ENCODE peak calls at places on chromosomes 6 and 20, in five cellular contexts. One of them, this sample, is unnamed.

GRCh38 chr6:72894091-72894490 is 272.2 kb downstream of the KCNQ5 start:
- DNase-seq in HFFc6: no peak
- DNase-seq in hippocampal formation: no peak
- DNase-seq in AG08395: no peak
- DNase-seq in GM13976: no peak
- DNase-seq in this sample: no peak

GRCh38 chr6:41406821-41407787 is 71.7 kb downstream of the NCR2 start:
- DNase-seq in HFFc6: no peak
- DNase-seq in hippocampal formation: no peak
- DNase-seq in AG08395: no peak
- DNase-seq in GM13976: no peak
- DNase-seq in this sample: no peak

GRCh38 chr6:30344868-30345671 is at the start of gene RPP21:
- DNase-seq in HFFc6: peak; percentile 60
- DNase-seq in hippocampal formation: peak; percentile 83
- DNase-seq in AG08395: peak; percentile 97
- DNase-seq in GM13976: peak; percentile 98
- DNase-seq in this sample: peak; percentile 44

GRCh38 chr20:46998497-46999190 is 104.0 kb downstream of the EYA2 start:
- DNase-seq in HFFc6: no peak
- DNase-seq in hippocampal formation: no peak
- DNase-seq in AG08395: no peak
- DNase-seq in GM13976: no peak
- DNase-seq in this sample: no peak

GRCh38 chr20:51043811-51044210 is 20.9 kb upstream of the KCNG1 start:
- DNase-seq in HFFc6: peak; percentile 79
- DNase-seq in hippocampal formation: no peak
- DNase-seq in AG08395: no peak
- DNase-seq in GM13976: no peak
- DNase-seq in this sample: no peak

GRCh38 chr6:72930733-72931132 is 294.6 kb downstream of the KHDC1L start:
- DNase-seq in HFFc6: no peak
- DNase-seq in hippocampal formation: no peak
- DNase-seq in AG08395: no peak
- DNase-seq in GM13976: no peak
- DNase-seq in this sample: no peak

GRCh38 chr6:56288347-56288746 is 41.0 kb upstream of the COL21A1 start:
- DNase-seq in HFFc6: no peak
- DNase-seq in hippocampal formation: no peak
- DNase-seq in AG08395: no peak
- DNase-seq in GM13976: no peak
- DNase-seq in this sample: no peak

GRCh38 chr20:39968495-39968894 is 720.5 kb downstream of the MAFB start:
- DNase-seq in HFFc6: no peak
- DNase-seq in hippocampal formation: no peak
- DNase-seq in AG08395: no peak
- DNase-seq in GM13976: no peak
- DNase-seq in this sample: no peak

GRCh38 chr6:35093783-35094182 is 47.4 kb downstream of the TCP11 start:
- DNase-seq in HFFc6: no peak
- DNase-seq in hippocampal formation: no peak
- DNase-seq in AG08395: no peak
- DNase-seq in GM13976: no peak
- DNase-seq in this sample: no peak

GRCh38 chr20:63276956-63277355 is 4.3 kb downstream of the ARFGAP1 start:
- DNase-seq in HFFc6: no peak
- DNase-seq in hippocampal formation: no peak
- DNase-seq in AG08395: no peak
- DNase-seq in GM13976: no peak
- DNase-seq in this sample: no peak

GRCh38 chr6:130966581-130966980 is 96.5 kb downstream of the EPB41L2 start:
- DNase-seq in HFFc6: no peak
- DNase-seq in hippocampal formation: no peak
- DNase-seq in AG08395: no peak
- DNase-seq in GM13976: no peak
- DNase-seq in this sample: no peak

GRCh38 chr6:105985098-105985815 is 100.9 kb upstream of the PRDM1 start:
- DNase-seq in HFFc6: no peak
- DNase-seq in hippocampal formation: no peak
- DNase-seq in AG08395: no peak
- DNase-seq in GM13976: no peak
- DNase-seq in this sample: no peak

GRCh38 chr6:42322676-42323075 is 105.0 kb upstream of the MRPS10 start:
- DNase-seq in HFFc6: no peak
- DNase-seq in hippocampal formation: no peak
- DNase-seq in AG08395: no peak
- DNase-seq in GM13976: no peak
- DNase-seq in this sample: no peak

GRCh38 chr6:166007349-166008263 is 160.0 kb downstream of the TBXT start:
- DNase-seq in HFFc6: no peak
- DNase-seq in hippocampal formation: no peak
- DNase-seq in AG08395: peak; percentile 50
- DNase-seq in GM13976: no peak
- DNase-seq in this sample: no peak

GRCh38 chr20:25341716-25342680 is 48.6 kb downstream of the ABHD12 start:
- DNase-seq in HFFc6: peak; percentile 63
- DNase-seq in hippocampal formation: no peak
- DNase-seq in AG08395: peak; percentile 27
- DNase-seq in GM13976: no peak
- DNase-seq in this sample: no peak

GRCh38 chr20:38935967-38936407 is 9.8 kb downstream of the FAM83D start:
- DNase-seq in HFFc6: no peak
- DNase-seq in hippocampal formation: no peak
- DNase-seq in AG08395: no peak
- DNase-seq in GM13976: no peak
- DNase-seq in this sample: no peak

GRCh38 chr6:106444777-106445507 is 84.4 kb downstream of the CRYBG1 start:
- DNase-seq in HFFc6: peak; percentile 62
- DNase-seq in hippocampal formation: no peak
- DNase-seq in AG08395: peak; percentile 84
- DNase-seq in GM13976: peak; percentile 69
- DNase-seq in this sample: peak; percentile 49

GRCh38 chr20:36101201-36101600 is 53.3 kb upstream of the EPB41L1 start:
- DNase-seq in HFFc6: no peak
- DNase-seq in hippocampal formation: no peak
- DNase-seq in AG08395: no peak
- DNase-seq in GM13976: no peak
- DNase-seq in this sample: no peak

GRCh38 chr20:1567392-1568165 is 10.1 kb upstream of the SIRPD start:
- DNase-seq in HFFc6: peak; percentile 73
- DNase-seq in hippocampal formation: no peak
- DNase-seq in AG08395: peak; percentile 69
- DNase-seq in GM13976: no peak
- DNase-seq in this sample: no peak

GRCh38 chr6:139882977-139883728 is 508.7 kb upstream of the CITED2 start:
- DNase-seq in HFFc6: peak; percentile 28
- DNase-seq in hippocampal formation: no peak
- DNase-seq in AG08395: no peak
- DNase-seq in GM13976: no peak
- DNase-seq in this sample: no peak

GRCh38 chr6:137399949-137400443 is 94.2 kb downstream of the OLIG3 start:
- DNase-seq in HFFc6: no peak
- DNase-seq in hippocampal formation: no peak
- DNase-seq in AG08395: no peak
- DNase-seq in GM13976: no peak
- DNase-seq in this sample: no peak

GRCh38 chr6:130885392-130886192 is 58.4 kb downstream of the SMLR1 start:
- DNase-seq in HFFc6: peak; percentile 66
- DNase-seq in hippocampal formation: peak; percentile 74
- DNase-seq in AG08395: peak; percentile 67
- DNase-seq in GM13976: peak; percentile 55
- DNase-seq in this sample: peak; percentile 22

GRCh38 chr20:2149507-2149906 is 47.9 kb downstream of the STK35 start:
- DNase-seq in HFFc6: peak; percentile 35
- DNase-seq in hippocampal formation: no peak
- DNase-seq in AG08395: no peak
- DNase-seq in GM13976: no peak
- DNase-seq in this sample: no peak

GRCh38 chr6:136123464-136123863 is 126.6 kb downstream of the MTFR2 start:
- DNase-seq in HFFc6: peak; percentile 41
- DNase-seq in hippocampal formation: no peak
- DNase-seq in AG08395: peak; percentile 24
- DNase-seq in GM13976: no peak
- DNase-seq in this sample: no peak

GRCh38 chr6:169386431-169387057 is 132.9 kb upstream of the THBS2 start:
- DNase-seq in HFFc6: peak; percentile 89
- DNase-seq in hippocampal formation: no peak
- DNase-seq in AG08395: peak; percentile 88
- DNase-seq in GM13976: no peak
- DNase-seq in this sample: no peak

GRCh38 chr6:139753198-139753861 is 378.9 kb upstream of the CITED2 start:
- DNase-seq in HFFc6: peak; percentile 87
- DNase-seq in hippocampal formation: no peak
- DNase-seq in AG08395: peak; percentile 59
- DNase-seq in GM13976: no peak
- DNase-seq in this sample: no peak

GRCh38 chr20:46688151-46689081 is 828 bp downstream of the TP53RK start:
- DNase-seq in HFFc6: peak; percentile 23
- DNase-seq in hippocampal formation: no peak
- DNase-seq in AG08395: peak; percentile 14
- DNase-seq in GM13976: no peak
- DNase-seq in this sample: no peak

GRCh38 chr6:141724731-141725130 is 408.0 kb upstream of the GJE1 start:
- DNase-seq in HFFc6: no peak
- DNase-seq in hippocampal formation: no peak
- DNase-seq in AG08395: no peak
- DNase-seq in GM13976: no peak
- DNase-seq in this sample: no peak

GRCh38 chr6:79077680-79078056 is 386 bp downstream of the PHIP start:
- DNase-seq in HFFc6: no peak
- DNase-seq in hippocampal formation: no peak
- DNase-seq in AG08395: peak; percentile 16
- DNase-seq in GM13976: peak; percentile 67
- DNase-seq in this sample: peak; percentile 53

GRCh38 chr6:403659-404655 is 12.4 kb downstream of the IRF4 start:
- DNase-seq in HFFc6: no peak
- DNase-seq in hippocampal formation: no peak
- DNase-seq in AG08395: no peak
- DNase-seq in GM13976: peak; percentile 28
- DNase-seq in this sample: no peak

GRCh38 chr6:155371230-155371629 is 56.9 kb upstream of the TFB1M start:
- DNase-seq in HFFc6: no peak
- DNase-seq in hippocampal formation: no peak
- DNase-seq in AG08395: no peak
- DNase-seq in GM13976: no peak
- DNase-seq in this sample: no peak

GRCh38 chr6:84260926-84261325 is 33.5 kb upstream of the CEP162 start:
- DNase-seq in HFFc6: no peak
- DNase-seq in hippocampal formation: no peak
- DNase-seq in AG08395: no peak
- DNase-seq in GM13976: no peak
- DNase-seq in this sample: no peak

GRCh38 chr20:53643031-53643832 is 49.6 kb upstream of the ZNF217 start:
- DNase-seq in HFFc6: peak; percentile 77
- DNase-seq in hippocampal formation: no peak
- DNase-seq in AG08395: peak; percentile 83
- DNase-seq in GM13976: peak; percentile 78
- DNase-seq in this sample: peak; percentile 84

GRCh38 chr6:7343546-7344475 is 30.8 kb upstream of the SSR1 start:
- DNase-seq in HFFc6: no peak
- DNase-seq in hippocampal formation: no peak
- DNase-seq in AG08395: no peak
- DNase-seq in GM13976: no peak
- DNase-seq in this sample: no peak

GRCh38 chr6:80154160-80154559 is 47.7 kb downstream of the BCKDHB start:
- DNase-seq in HFFc6: no peak
- DNase-seq in hippocampal formation: no peak
- DNase-seq in AG08395: no peak
- DNase-seq in GM13976: no peak
- DNase-seq in this sample: no peak

GRCh38 chr20:1737134-1737533 is 79.6 kb upstream of the SIRPG start:
- DNase-seq in HFFc6: no peak
- DNase-seq in hippocampal formation: no peak
- DNase-seq in AG08395: no peak
- DNase-seq in GM13976: no peak
- DNase-seq in this sample: no peak

GRCh38 chr6:82363368-82364086 is at the start of gene TPBG:
- DNase-seq in HFFc6: peak; percentile 69
- DNase-seq in hippocampal formation: no peak
- DNase-seq in AG08395: peak; percentile 66
- DNase-seq in GM13976: peak; percentile 59
- DNase-seq in this sample: no peak